ENCODE peak calls at places on chromosome 18, in eight cellular contexts. One of them, this sample, is unnamed. For H3K9me3, the result is how much of the 10 kb centered on the place peaks cover.

GRCh38 chr18:13292736-13293135 is 74.2 kb downstream of the LDLRAD4 start:
- DNase-seq in IMR-90: no peak
- DNase-seq in sigmoid colon: no peak
- DNase-seq in heart left ventricle: no peak
- DNase-seq in esophagus muscularis mucosa: no peak
- DNase-seq in A549: no peak
- DNase-seq in suprapubic skin: no peak
- DNase-seq in adrenal gland: no peak
- DNase-seq in this sample: no peak

GRCh38 chr18:55228191-55228590 is 268.9 kb upstream of the CCDC68 start:
- DNase-seq in esophagus muscularis mucosa: no peak
- DNase-seq in sigmoid colon: no peak
- DNase-seq in IMR-90: peak
- DNase-seq in heart left ventricle: no peak
- DNase-seq in suprapubic skin: no peak
- DNase-seq in adrenal gland: no peak
- DNase-seq in A549: no peak
- DNase-seq in this sample: no peak

GRCh38 chr18:7524786-7525185 is 42.3 kb upstream of the PTPRM start:
- DNase-seq in sigmoid colon: no peak
- DNase-seq in adrenal gland: no peak
- DNase-seq in suprapubic skin: no peak
- DNase-seq in esophagus muscularis mucosa: no peak
- DNase-seq in IMR-90: no peak
- DNase-seq in A549: no peak
- DNase-seq in heart left ventricle: no peak
- DNase-seq in this sample: no peak

GRCh38 chr18:853471-853870 is 41.4 kb upstream of the YES1 start:
- DNase-seq in suprapubic skin: no peak
- DNase-seq in A549: no peak
- DNase-seq in esophagus muscularis mucosa: no peak
- DNase-seq in heart left ventricle: no peak
- DNase-seq in adrenal gland: no peak
- DNase-seq in IMR-90: no peak
- DNase-seq in sigmoid colon: no peak
- DNase-seq in this sample: no peak

GRCh38 chr18:27017901-27018500 is 152.5 kb upstream of the AQP4 start:
- DNase-seq in adrenal gland: no peak
- DNase-seq in sigmoid colon: no peak
- DNase-seq in suprapubic skin: no peak
- DNase-seq in heart left ventricle: no peak
- DNase-seq in A549: peak
- DNase-seq in esophagus muscularis mucosa: no peak
- DNase-seq in IMR-90: no peak
- DNase-seq in this sample: no peak

GRCh38 chr18:54479365-54479764 is 111.7 kb upstream of the DYNAP start:
- DNase-seq in suprapubic skin: no peak
- DNase-seq in adrenal gland: no peak
- DNase-seq in IMR-90: no peak
- DNase-seq in sigmoid colon: no peak
- DNase-seq in heart left ventricle: no peak
- DNase-seq in esophagus muscularis mucosa: no peak
- DNase-seq in A549: no peak
- DNase-seq in this sample: no peak

GRCh38 chr18:76584414-76585310 is 89.6 kb upstream of the ZNF516 start:
- DNase-seq in A549: no peak
- DNase-seq in heart left ventricle: no peak
- DNase-seq in esophagus muscularis mucosa: no peak
- DNase-seq in suprapubic skin: no peak
- DNase-seq in IMR-90: no peak
- DNase-seq in sigmoid colon: no peak
- DNase-seq in adrenal gland: no peak
- DNase-seq in this sample: no peak

GRCh38 chr18:34397286-34397896 is 172.7 kb upstream of the NOL4 start:
- DNase-seq in suprapubic skin: no peak
- DNase-seq in sigmoid colon: no peak
- DNase-seq in esophagus muscularis mucosa: no peak
- DNase-seq in adrenal gland: no peak
- DNase-seq in heart left ventricle: no peak
- DNase-seq in A549: no peak
- DNase-seq in IMR-90: no peak
- DNase-seq in this sample: no peak

GRCh38 chr18:12497296-12497695 is 89.6 kb downstream of the PRELID3A start:
- DNase-seq in sigmoid colon: no peak
- DNase-seq in adrenal gland: no peak
- DNase-seq in heart left ventricle: no peak
- DNase-seq in IMR-90: no peak
- DNase-seq in A549: no peak
- DNase-seq in suprapubic skin: no peak
- DNase-seq in esophagus muscularis mucosa: no peak
- DNase-seq in this sample: no peak

GRCh38 chr18:24915547-24915946 is 436.4 kb downstream of the ZNF521 start:
- DNase-seq in A549: no peak
- DNase-seq in heart left ventricle: no peak
- DNase-seq in esophagus muscularis mucosa: no peak
- DNase-seq in sigmoid colon: no peak
- DNase-seq in suprapubic skin: no peak
- DNase-seq in IMR-90: peak
- DNase-seq in adrenal gland: no peak
- DNase-seq in this sample: no peak

GRCh38 chr18:78521744-78522143 is 457.9 kb upstream of the SALL3 start:
- DNase-seq in adrenal gland: no peak
- DNase-seq in IMR-90: no peak
- DNase-seq in suprapubic skin: no peak
- DNase-seq in A549: no peak
- DNase-seq in heart left ventricle: no peak
- DNase-seq in esophagus muscularis mucosa: no peak
- DNase-seq in sigmoid colon: no peak
- DNase-seq in this sample: peak

GRCh38 chr18:74153793-74154192 is 5.5 kb downstream of the TIMM21 start:
- DNase-seq in IMR-90: no peak
- DNase-seq in sigmoid colon: no peak
- DNase-seq in adrenal gland: no peak
- DNase-seq in heart left ventricle: no peak
- DNase-seq in suprapubic skin: no peak
- DNase-seq in esophagus muscularis mucosa: no peak
- DNase-seq in A549: no peak
- DNase-seq in this sample: no peak

GRCh38 chr18:74153377-74153776 is 5.1 kb downstream of the TIMM21 start:
- DNase-seq in A549: no peak
- DNase-seq in IMR-90: no peak
- DNase-seq in adrenal gland: no peak
- DNase-seq in esophagus muscularis mucosa: no peak
- DNase-seq in suprapubic skin: no peak
- DNase-seq in sigmoid colon: no peak
- DNase-seq in heart left ventricle: no peak
- DNase-seq in this sample: no peak

GRCh38 chr18:74155276-74155675 is 7.0 kb downstream of the TIMM21 start:
- DNase-seq in sigmoid colon: no peak
- DNase-seq in A549: no peak
- DNase-seq in IMR-90: peak
- DNase-seq in adrenal gland: no peak
- DNase-seq in suprapubic skin: no peak
- DNase-seq in heart left ventricle: no peak
- DNase-seq in esophagus muscularis mucosa: no peak
- DNase-seq in this sample: no peak

GRCh38 chr18:74152270-74152669 is 3.9 kb downstream of the TIMM21 start:
- DNase-seq in sigmoid colon: no peak
- DNase-seq in A549: no peak
- DNase-seq in esophagus muscularis mucosa: no peak
- DNase-seq in suprapubic skin: no peak
- DNase-seq in adrenal gland: no peak
- DNase-seq in IMR-90: no peak
- DNase-seq in heart left ventricle: no peak
- DNase-seq in this sample: no peak

DNA sequence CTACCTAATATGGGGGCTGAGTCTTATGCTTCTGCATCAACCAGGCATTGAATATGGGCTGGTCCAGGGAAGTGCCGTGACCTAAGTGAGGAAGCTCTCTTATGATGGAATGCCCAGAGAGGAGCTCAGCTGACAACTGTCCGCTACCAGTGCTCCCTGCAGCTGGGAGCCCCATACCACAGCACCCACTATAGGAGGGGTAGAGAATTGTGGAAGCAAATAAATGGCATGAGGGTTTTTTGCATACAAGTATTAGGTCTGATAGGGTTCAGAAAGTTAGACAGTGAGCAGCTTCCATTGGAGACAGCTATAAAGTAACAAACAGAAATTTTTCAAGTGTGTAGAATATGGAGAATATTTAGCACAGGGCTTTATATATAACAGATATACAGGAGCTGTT is 4.6 kb downstream of the TIMM21 start:
- DNase-seq in A549: no peak
- DNase-seq in IMR-90: no peak
- DNase-seq in esophagus muscularis mucosa: no peak
- DNase-seq in sigmoid colon: no peak
- DNase-seq in heart left ventricle: no peak
- DNase-seq in adrenal gland: no peak
- DNase-seq in suprapubic skin: no peak
- DNase-seq in this sample: no peak
- TF ChIP-seq CTCF in A549: no peak
- TF ChIP-seq CTCF in IMR-90: no peak
- TF ChIP-seq CTCF in esophagus muscularis mucosa: no peak
- TF ChIP-seq CTCF in sigmoid colon: no peak
- TF ChIP-seq CTCF in heart left ventricle: no peak
- TF ChIP-seq CTCF in adrenal gland: no peak
- TF ChIP-seq CTCF in suprapubic skin: no peak
- TF ChIP-seq CTCF in this sample: no peak

DNA sequence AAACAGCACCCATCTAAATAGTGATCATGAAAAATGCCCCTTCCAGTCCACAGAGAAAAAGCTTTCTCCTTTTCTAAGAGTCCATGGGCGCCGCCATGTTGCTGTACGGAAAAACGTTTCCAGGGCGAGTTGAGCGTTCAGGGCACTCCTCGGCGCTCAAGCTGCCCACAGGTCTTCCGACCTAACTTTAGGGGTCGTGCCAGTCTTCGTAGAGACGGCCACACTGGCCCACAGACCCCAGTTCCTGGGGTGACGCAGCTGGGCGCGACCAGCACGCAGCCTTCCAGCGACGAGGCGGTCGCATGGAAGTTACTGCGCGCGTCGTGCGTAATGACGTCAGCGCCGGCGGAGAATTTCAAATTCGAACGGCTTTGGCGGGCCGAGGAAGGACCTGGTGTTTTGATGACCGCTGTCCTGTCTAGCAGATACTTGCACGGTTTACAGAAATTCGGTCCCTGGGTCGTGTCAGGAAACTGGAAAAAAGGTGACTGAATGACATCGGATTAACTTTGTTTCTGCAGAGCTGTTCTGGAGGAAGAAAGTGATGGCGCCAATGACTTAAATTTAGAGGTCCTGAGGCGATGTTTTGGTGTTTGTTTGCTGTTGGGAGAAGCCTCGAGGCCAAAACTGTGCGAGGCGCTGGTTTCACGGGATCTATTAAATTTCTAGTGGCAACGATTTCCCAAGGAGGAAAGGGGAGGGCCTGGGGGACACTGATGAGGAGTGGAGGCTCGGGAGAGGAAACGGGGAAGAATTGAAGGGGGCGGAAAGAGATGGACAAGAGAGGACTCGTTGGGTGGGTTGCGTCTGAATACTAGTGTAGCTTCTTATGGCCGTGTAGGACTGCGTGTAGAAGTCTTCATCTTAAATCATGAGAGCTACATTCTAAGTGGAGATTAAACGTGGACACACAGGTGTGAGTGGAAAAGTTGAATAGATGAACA is at the start of the genes METTL4 and NDC80:
- DNase-seq in sigmoid colon: peak
- DNase-seq in suprapubic skin: peak
- DNase-seq in A549: peak
- DNase-seq in IMR-90: peak
- DNase-seq in heart left ventricle: peak
- DNase-seq in adrenal gland: peak
- DNase-seq in esophagus muscularis mucosa: peak
- DNase-seq in this sample: peak
- TF ChIP-seq POLR2A in sigmoid colon: no peak
- TF ChIP-seq POLR2A in suprapubic skin: no peak
- TF ChIP-seq POLR2A in A549: peak
- TF ChIP-seq POLR2A in IMR-90: peak
- TF ChIP-seq POLR2A in heart left ventricle: no peak
- TF ChIP-seq POLR2A in adrenal gland: peak
- TF ChIP-seq POLR2A in esophagus muscularis mucosa: no peak
- TF ChIP-seq POLR2A in this sample: no peak

GRCh38 chr18:80088036-80088435 is 21.0 kb upstream of the ADNP2 start:
- DNase-seq in heart left ventricle: no peak
- DNase-seq in sigmoid colon: no peak
- DNase-seq in IMR-90: no peak
- DNase-seq in suprapubic skin: no peak
- DNase-seq in A549: no peak
- DNase-seq in adrenal gland: no peak
- DNase-seq in esophagus muscularis mucosa: no peak
- DNase-seq in this sample: no peak

GRCh38 chr18:80086281-80086680 is 22.8 kb upstream of the ADNP2 start:
- DNase-seq in esophagus muscularis mucosa: peak
- DNase-seq in sigmoid colon: no peak
- DNase-seq in heart left ventricle: no peak
- DNase-seq in adrenal gland: no peak
- DNase-seq in A549: no peak
- DNase-seq in suprapubic skin: no peak
- DNase-seq in IMR-90: peak
- DNase-seq in this sample: no peak

GRCh38 chr18:80088823-80089222 is 20.2 kb upstream of the ADNP2 start:
- DNase-seq in A549: no peak
- DNase-seq in suprapubic skin: no peak
- DNase-seq in IMR-90: no peak
- DNase-seq in adrenal gland: no peak
- DNase-seq in esophagus muscularis mucosa: no peak
- DNase-seq in heart left ventricle: no peak
- DNase-seq in sigmoid colon: no peak
- DNase-seq in this sample: no peak
- H3K9me3 ChIP-seq in A549: under half
- H3K9me3 ChIP-seq in suprapubic skin: under half
- H3K9me3 ChIP-seq in IMR-90: under half
- H3K9me3 ChIP-seq in adrenal gland: under half
- H3K9me3 ChIP-seq in esophagus muscularis mucosa: under half
- H3K9me3 ChIP-seq in heart left ventricle: half or more
- H3K9me3 ChIP-seq in sigmoid colon: under half
- H3K9me3 ChIP-seq in this sample: under half

DNA sequence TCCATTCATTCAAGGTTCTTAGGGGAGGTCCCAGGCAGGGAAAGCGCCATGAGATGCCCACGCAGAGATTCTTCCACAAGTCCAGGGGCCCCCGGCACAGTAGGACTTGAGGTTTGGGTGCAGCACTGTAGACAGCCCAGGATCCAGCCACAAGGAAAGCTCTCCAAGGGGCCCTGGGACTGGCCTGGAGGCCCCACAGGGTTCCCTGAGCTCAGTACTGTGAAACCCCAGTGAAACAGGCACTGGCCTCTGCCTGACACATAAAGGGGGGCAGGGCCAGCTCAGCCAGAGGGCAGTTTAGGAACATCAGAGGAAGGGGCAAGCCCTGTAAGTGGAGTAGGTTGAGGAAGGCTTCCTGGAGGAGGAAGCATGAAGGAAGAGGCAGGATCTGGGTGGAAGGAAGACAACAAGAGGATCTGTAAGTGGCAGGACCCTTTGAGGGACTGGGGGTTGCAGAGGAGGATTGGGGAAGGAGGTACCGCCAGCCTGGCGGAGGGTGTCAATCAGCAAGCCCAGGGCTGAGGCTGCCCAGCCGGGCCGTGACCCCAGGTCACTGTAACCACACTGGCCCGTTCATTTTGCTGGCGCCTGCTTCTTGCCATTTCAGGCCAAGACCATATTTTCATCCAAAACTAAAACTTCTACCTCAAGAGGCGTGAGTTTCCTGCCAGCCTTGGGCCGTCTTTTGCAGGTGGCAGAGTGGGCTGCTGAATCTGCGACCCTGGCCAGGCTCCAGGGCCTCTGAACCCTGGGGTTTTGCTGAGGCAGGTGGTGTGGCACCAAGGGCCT is 175.2 kb downstream of the SMAD7 start:
- DNase-seq in adrenal gland: no peak
- DNase-seq in sigmoid colon: no peak
- DNase-seq in heart left ventricle: no peak
- DNase-seq in IMR-90: no peak
- DNase-seq in A549: no peak
- DNase-seq in suprapubic skin: no peak
- DNase-seq in esophagus muscularis mucosa: no peak
- DNase-seq in this sample: peak
- TF ChIP-seq CTCF in adrenal gland: no peak
- TF ChIP-seq CTCF in sigmoid colon: no peak
- TF ChIP-seq CTCF in heart left ventricle: no peak
- TF ChIP-seq CTCF in IMR-90: no peak
- TF ChIP-seq CTCF in A549: no peak
- TF ChIP-seq CTCF in suprapubic skin: no peak
- TF ChIP-seq CTCF in esophagus muscularis mucosa: no peak
- TF ChIP-seq CTCF in this sample: no peak

This sample was measured in right lobe of liver.